ENCODE peak calls at places on chromosomes 4 and X, in ten cellular contexts. W, S, H, X, D, T, O, R, A and Q are unnamed samples.

GRCh38 chr4:128979934-128980333 is 113.4 kb downstream of the SCLT1 start:
- DNase-seq in W (no peak), S (peak), H (no peak), X (no peak), D (no peak), T (peak), O (no peak), R (no peak), A (no peak), Q (no peak)

GRCh38 chrX:11427082-11428033 is 134.1 kb downstream of the AMELX start:
- DNase-seq in W (peak), S (no peak), H (no peak), X (peak), D (peak), T (peak), O (peak), R (peak), A (peak), Q (no peak)

GRCh38 chr4:171813195-171813955 is at the start of gene GALNTL6:
- DNase-seq in W (peak), S (no peak), H (peak), X (no peak), D (no peak), T (peak), O (no peak), R (no peak), A (no peak), Q (peak)

GRCh38 chr4:55793479-55793878 is 26.1 kb upstream of the EXOC1L start:
- DNase-seq in W (no peak), S (no peak), H (no peak), X (no peak), D (no peak), T (no peak), O (no peak), R (no peak), A (no peak), Q (no peak)

GRCh38 chr4:13415068-13415785 is 68.9 kb downstream of the RAB28 start:
- DNase-seq in W (no peak), S (no peak), H (peak), X (no peak), D (no peak), T (no peak), O (peak), R (peak), A (no peak), Q (no peak)

GRCh38 chr4:84238247-84239090 is 260.6 kb downstream of the NKX6-1 start:
- DNase-seq in W (no peak), S (no peak), H (no peak), X (no peak), D (no peak), T (peak), O (no peak), R (no peak), A (no peak), Q (no peak)

GRCh38 chr4:168514249-168514852 is 17.5 kb downstream of the PALLD start:
- DNase-seq in W (no peak), S (peak), H (peak), X (no peak), D (no peak), T (peak), O (no peak), R (no peak), A (peak), Q (no peak)

GRCh38 chrX:13693341-13693871 is 4.5 kb downstream of the RAB9A start:
- DNase-seq in W (no peak), S (no peak), H (no peak), X (no peak), D (no peak), T (no peak), O (no peak), R (no peak), A (no peak), Q (no peak)

GRCh38 chr4:144712775-144713174 is 66.8 kb downstream of the HHIP start:
- DNase-seq in W (no peak), S (no peak), H (no peak), X (no peak), D (no peak), T (peak), O (no peak), R (no peak), A (no peak), Q (no peak)

GRCh38 chr4:30714408-30715031 is 5.6 kb upstream of the PCDH7 start:
- DNase-seq in W (peak), S (peak), H (peak), X (peak), D (no peak), T (peak), O (peak), R (peak), A (no peak), Q (no peak)

GRCh38 chr4:162586266-162586665 is 422.5 kb upstream of the FSTL5 start:
- DNase-seq in W (no peak), S (no peak), H (no peak), X (no peak), D (no peak), T (peak), O (no peak), R (no peak), A (no peak), Q (no peak)

GRCh38 chr4:1199556-1200331 is 27.4 kb upstream of the SPON2 start:
- DNase-seq in W (peak), S (no peak), H (no peak), X (peak), D (no peak), T (no peak), O (no peak), R (no peak), A (no peak), Q (peak)

GRCh38 chr4:20313237-20314030 is 61.7 kb downstream of the SLIT2 start:
- DNase-seq in W (no peak), S (no peak), H (no peak), X (no peak), D (no peak), T (no peak), O (peak), R (peak), A (no peak), Q (peak)

GRCh38 chr4:155085843-155086530 is 122.4 kb upstream of the NPY2R start:
- DNase-seq in W (no peak), S (no peak), H (no peak), X (no peak), D (no peak), T (peak), O (no peak), R (no peak), A (no peak), Q (no peak)

GRCh38 chr4:109169160-109169559 is 133.3 kb downstream of the COL25A1 start:
- DNase-seq in W (no peak), S (no peak), H (no peak), X (no peak), D (no peak), T (peak), O (no peak), R (no peak), A (no peak), Q (no peak)

GRCh38 chrX:16022580-16023170 is 100.7 kb upstream of the GRPR start:
- DNase-seq in W (no peak), S (no peak), H (no peak), X (no peak), D (no peak), T (peak), O (no peak), R (no peak), A (no peak), Q (no peak)

GRCh38 chrX:124502144-124502543 is 155.8 kb downstream of the SH2D1A start:
- DNase-seq in W (no peak), S (no peak), H (no peak), X (no peak), D (no peak), T (no peak), O (no peak), R (no peak), A (no peak), Q (no peak)

GRCh38 chr4:41866799-41867677 is 68.2 kb upstream of the TMEM33 start:
- DNase-seq in W (no peak), S (no peak), H (no peak), X (no peak), D (no peak), T (no peak), O (no peak), R (no peak), A (no peak), Q (peak)

GRCh38 chrX:10904220-10904619 is 206.9 kb upstream of the HCCS start:
- DNase-seq in W (no peak), S (no peak), H (no peak), X (no peak), D (no peak), T (peak), O (no peak), R (no peak), A (no peak), Q (no peak)

GRCh38 chrX:24020280-24020876 is 6.6 kb downstream of the KLHL15 start:
- DNase-seq in W (no peak), S (no peak), H (no peak), X (no peak), D (no peak), T (no peak), O (no peak), R (no peak), A (no peak), Q (no peak)

GRCh38 chrX:17750436-17750835 is 13.1 kb downstream of the SCML1 start:
- DNase-seq in W (no peak), S (no peak), H (no peak), X (no peak), D (no peak), T (peak), O (no peak), R (no peak), A (no peak), Q (no peak)

GRCh38 chr4:131063878-131064277 is 1967.9 kb downstream of the C4orf33 start:
- DNase-seq in W (no peak), S (no peak), H (no peak), X (no peak), D (no peak), T (no peak), O (no peak), R (no peak), A (no peak), Q (no peak)

GRCh38 chrX:42505057-42505456 is 272.9 kb downstream of the PPP1R2C start:
- DNase-seq in W (no peak), S (no peak), H (no peak), X (no peak), D (no peak), T (no peak), O (no peak), R (no peak), A (no peak), Q (no peak)

GRCh38 chr4:8341691-8342090 is 72.1 kb downstream of the HTRA3 start:
- DNase-seq in W (peak), S (no peak), H (no peak), X (no peak), D (peak), T (no peak), O (no peak), R (peak), A (no peak), Q (no peak)